ENCODE peak calls at places on chromosomes 5 and 9, in five cellular contexts. X is IMR-90, N is transverse colon, H is stomach, Z is sigmoid colon. D is an unnamed sample.

GRCh38 chr9:124208571-124208970 is 49.2 kb upstream of the NEK6 start:
- DNase-seq in N (no peak), H (no peak), X (no peak), Z (peak), D (no peak)

GRCh38 chr9:114275246-114275994 is 47.5 kb upstream of the ORM1 start:
- DNase-seq in X (peak), Z (peak), N (no peak), H (no peak), D (no peak)

GRCh38 chr5:113058706-113059226 is 82.2 kb downstream of the DCP2 start:
- DNase-seq in N (no peak), X (no peak), Z (no peak), H (no peak), D (no peak)

GRCh38 chr5:78718185-78718584 is 69.6 kb upstream of the LHFPL2 start:
- DNase-seq in X (no peak), H (no peak), Z (no peak), N (no peak), D (no peak)

GRCh38 chr5:150263801-150264621 is 25.6 kb downstream of the CAMK2A start:
- DNase-seq in X (peak), H (peak), N (no peak), Z (peak), D (peak)

GRCh38 chr9:99140685-99141314 is 35.9 kb downstream of the TGFBR1 start:
- DNase-seq in Z (peak), X (peak), N (peak), H (no peak), D (peak)

GRCh38 chr5:393846-394275 is 49.1 kb upstream of the EXOC3 start:
- DNase-seq in H (no peak), Z (no peak), N (no peak), X (peak), D (no peak)

GRCh38 chr5:51988561-51988960 is 605.3 kb downstream of the ISL1 start:
- DNase-seq in H (no peak), N (no peak), Z (no peak), X (no peak), D (no peak)

GRCh38 chr9:136947955-136948510 is 3.0 kb downstream of the C8G start:
- DNase-seq in H (peak), Z (peak), N (peak), X (peak), D (no peak)

GRCh38 chr5:172361566-172362238 is 78.1 kb upstream of the UBTD2 start:
- DNase-seq in Z (no peak), X (peak), N (no peak), H (no peak), D (peak)

GRCh38 chr5:139711067-139711851 is 63.1 kb downstream of the CXXC5 start:
- DNase-seq in X (peak), H (no peak), Z (no peak), N (peak), D (no peak)

GRCh38 chr9:19122490-19123042 is 4.7 kb downstream of the PLIN2 start:
- DNase-seq in X (no peak), N (no peak), Z (no peak), H (no peak), D (no peak)

GRCh38 chr5:171438753-171439152 is 19.3 kb downstream of the FGF18 start:
- DNase-seq in Z (no peak), X (no peak), N (no peak), H (no peak), D (no peak)

GRCh38 chr5:173313311-173313710 is 14.9 kb downstream of the STC2 start:
- DNase-seq in H (no peak), N (no peak), Z (no peak), X (peak), D (no peak)

GRCh38 chr9:75027187-75028107 is 646 bp downstream of the CARNMT1 start:
- DNase-seq in N (peak), X (peak), Z (peak), H (peak), D (peak)

GRCh38 chr5:177040814-177041410 is 18.4 kb downstream of the ZNF346 start:
- DNase-seq in N (no peak), H (no peak), Z (no peak), X (peak), D (peak)

GRCh38 chr5:43305948-43306563 is 7.2 kb downstream of the HMGCS1 start:
- DNase-seq in H (no peak), N (no peak), Z (no peak), X (peak), D (peak)

GRCh38 chr9:18410983-18411382 is 63.0 kb upstream of the ADAMTSL1 start:
- DNase-seq in N (no peak), H (no peak), X (no peak), Z (no peak), D (no peak)

GRCh38 chr9:89576404-89576824 is 28.4 kb upstream of the GADD45G start:
- DNase-seq in X (peak), H (no peak), N (no peak), Z (no peak), D (no peak)

GRCh38 chr5:174692982-174693422 is 31.4 kb upstream of the MSX2 start:
- DNase-seq in N (peak), H (no peak), Z (no peak), X (no peak), D (no peak)

GRCh38 chr9:92746567-92747458 is 17.8 kb downstream of the BICD2 start:
- DNase-seq in X (peak), N (no peak), H (no peak), Z (no peak), D (no peak)

GRCh38 chr5:176809544-176810083 is 745 bp upstream of the UNC5A start:
- DNase-seq in N (no peak), Z (no peak), H (no peak), X (no peak), D (no peak)

GRCh38 chr5:145350501-145350900 is 484.6 kb downstream of the PRELID2 start:
- DNase-seq in H (no peak), Z (no peak), N (no peak), X (peak), D (no peak)

GRCh38 chr5:166236327-166236726 is 2055.1 kb upstream of the WWC1 start:
- DNase-seq in H (no peak), N (no peak), X (no peak), Z (no peak), D (no peak)

GRCh38 chr5:132100672-132101261 is 27.2 kb downstream of the CSF2 start:
- DNase-seq in Z (no peak), N (peak), H (no peak), X (no peak), D (no peak)

GRCh38 chr9:113709721-113710120 is 166.4 kb upstream of the ZNF618 start:
- DNase-seq in X (no peak), H (no peak), Z (no peak), N (no peak), D (no peak)

GRCh38 chr9:23123048-23123632 is 676.5 kb downstream of the DMRTA1 start:
- DNase-seq in N (peak), Z (no peak), X (peak), H (no peak), D (no peak)

GRCh38 chr5:76547242-76547890 is 75.8 kb downstream of the F2RL2 start:
- DNase-seq in N (no peak), X (no peak), Z (no peak), H (no peak), D (no peak)

GRCh38 chr9:130106860-130107848 is 53.4 kb downstream of the GPR107 start:
- DNase-seq in Z (peak), X (peak), H (peak), N (peak), D (peak)

GRCh38 chr5:58072202-58072791 is 387.6 kb downstream of the PLK2 start:
- DNase-seq in H (no peak), Z (no peak), N (no peak), X (no peak), D (no peak)

GRCh38 chr5:157575096-157575872 is at the start of gene ADAM19:
- DNase-seq in Z (peak), H (no peak), X (peak), N (peak), D (peak)
- TF ChIP-seq POLR2A in Z (no peak), H (no peak), X (peak), N (peak), D (peak)

DNA sequence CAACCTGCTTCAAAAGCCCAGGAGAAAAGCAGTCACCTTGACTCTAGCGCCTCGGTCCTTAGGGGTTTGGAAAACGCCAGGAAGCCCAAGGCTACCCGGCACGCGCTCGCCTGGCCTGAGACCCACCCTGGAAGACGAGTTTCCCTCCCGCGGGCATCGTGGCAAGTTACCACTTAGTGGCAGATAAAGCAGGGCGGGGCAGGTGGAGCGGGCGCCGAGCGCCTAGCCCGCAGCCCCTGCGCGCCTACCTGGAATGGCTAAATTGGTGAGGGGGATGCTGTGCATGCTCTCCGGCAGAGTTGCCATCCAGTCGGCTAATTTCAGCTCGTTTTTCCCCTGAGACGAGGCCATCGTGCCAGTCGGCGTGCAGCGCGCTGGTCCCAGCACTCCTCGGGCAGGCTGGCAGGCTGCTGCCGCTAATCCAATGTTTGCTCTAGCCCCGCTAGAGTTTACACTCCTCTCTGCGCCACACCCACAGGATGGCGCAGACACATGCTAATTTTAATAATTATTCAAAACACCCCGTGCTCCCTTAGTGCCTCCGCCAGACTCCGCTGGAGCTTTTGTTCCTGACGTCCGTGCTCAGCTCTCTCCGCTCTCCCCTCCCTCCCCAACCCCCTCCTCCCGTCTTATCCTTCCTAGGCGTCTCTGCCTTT is at the start of gene PLCXD3:
- DNase-seq in X (no peak), N (no peak), Z (peak), H (peak), D (no peak)
- TF ChIP-seq POLR2A in X (no peak), N (no peak), Z (no peak), H (no peak), D (no peak)

GRCh38 chr9:122164286-122164685 is 4.6 kb downstream of the MORN5 start:
- DNase-seq in Z (peak), N (peak), X (no peak), H (no peak), D (no peak)

GRCh38 chr9:122159925-122160246 is 178 bp downstream of the MORN5 start:
- DNase-seq in Z (no peak), X (no peak), N (no peak), H (no peak), D (no peak)

GRCh38 chr9:122162415-122162814 is 2.7 kb downstream of the MORN5 start:
- DNase-seq in H (no peak), Z (no peak), N (no peak), X (no peak), D (no peak)

GRCh38 chr9:122158202-122158601 is 1.4 kb downstream of the NDUFA8 start:
- DNase-seq in N (peak), Z (no peak), X (peak), H (no peak), D (no peak)

DNA sequence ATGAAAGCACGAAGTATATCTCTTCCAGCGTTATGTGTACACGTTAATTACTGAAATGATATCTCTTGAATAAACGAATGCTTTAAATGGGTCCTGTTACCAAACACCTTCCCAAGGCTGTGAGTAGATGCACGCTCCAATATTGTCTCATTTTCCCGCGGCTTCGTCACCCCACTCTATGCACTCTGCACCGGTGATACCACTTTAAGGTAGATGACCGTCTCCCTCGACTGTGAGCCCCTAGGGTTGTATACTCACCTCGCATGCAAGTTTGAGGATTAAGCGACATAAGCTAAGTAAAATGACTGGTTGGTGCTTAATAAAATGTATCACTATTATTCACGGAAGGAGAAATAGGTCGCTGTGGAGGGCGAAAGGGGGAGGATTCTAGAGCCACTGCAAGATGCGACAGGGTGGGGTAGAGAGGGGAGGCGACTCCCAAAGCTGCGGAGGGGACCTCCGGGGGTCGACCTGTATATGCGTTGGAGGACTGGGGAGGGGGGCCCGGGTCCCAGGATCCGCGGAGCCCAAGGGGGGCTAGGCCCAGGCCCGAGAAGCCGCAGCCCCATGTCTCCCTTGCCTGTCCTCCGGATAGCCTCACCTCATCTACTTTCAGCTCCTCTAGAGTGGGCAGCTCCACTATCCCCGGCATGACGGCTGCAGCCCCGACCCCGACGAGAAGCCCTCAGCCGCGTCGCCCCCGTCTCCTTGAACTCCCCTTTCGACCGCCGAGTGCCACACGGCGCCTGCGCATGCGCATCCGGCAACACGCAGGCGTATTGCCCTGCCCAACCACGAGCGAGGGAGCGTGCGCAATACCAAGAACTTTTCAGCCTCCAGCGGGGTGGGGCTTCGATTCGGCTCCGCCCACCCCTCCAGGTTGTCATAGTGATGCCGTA is at the start of the genes MORN5 and NDUFA8:
- DNase-seq in X (peak), N (peak), Z (peak), H (peak), D (peak)
- TF ChIP-seq POLR2A in X (peak), N (peak), Z (peak), H (no peak), D (peak)

GRCh38 chr9:125649315-125649714 is 57.7 kb downstream of the MAPKAP1 start:
- DNase-seq in X (peak), H (no peak), N (no peak), Z (no peak), D (peak)
- TF ChIP-seq POLR2A in X (no peak), H (no peak), N (no peak), Z (no peak), D (no peak)

GRCh38 chr9:84001621-84002020 is 21.0 kb downstream of the RMI1 start:
- DNase-seq in X (no peak), N (no peak), H (no peak), Z (no peak), D (no peak)
- TF ChIP-seq POLR2A in X (no peak), N (no peak), H (no peak), Z (no peak), D (no peak)

DNA sequence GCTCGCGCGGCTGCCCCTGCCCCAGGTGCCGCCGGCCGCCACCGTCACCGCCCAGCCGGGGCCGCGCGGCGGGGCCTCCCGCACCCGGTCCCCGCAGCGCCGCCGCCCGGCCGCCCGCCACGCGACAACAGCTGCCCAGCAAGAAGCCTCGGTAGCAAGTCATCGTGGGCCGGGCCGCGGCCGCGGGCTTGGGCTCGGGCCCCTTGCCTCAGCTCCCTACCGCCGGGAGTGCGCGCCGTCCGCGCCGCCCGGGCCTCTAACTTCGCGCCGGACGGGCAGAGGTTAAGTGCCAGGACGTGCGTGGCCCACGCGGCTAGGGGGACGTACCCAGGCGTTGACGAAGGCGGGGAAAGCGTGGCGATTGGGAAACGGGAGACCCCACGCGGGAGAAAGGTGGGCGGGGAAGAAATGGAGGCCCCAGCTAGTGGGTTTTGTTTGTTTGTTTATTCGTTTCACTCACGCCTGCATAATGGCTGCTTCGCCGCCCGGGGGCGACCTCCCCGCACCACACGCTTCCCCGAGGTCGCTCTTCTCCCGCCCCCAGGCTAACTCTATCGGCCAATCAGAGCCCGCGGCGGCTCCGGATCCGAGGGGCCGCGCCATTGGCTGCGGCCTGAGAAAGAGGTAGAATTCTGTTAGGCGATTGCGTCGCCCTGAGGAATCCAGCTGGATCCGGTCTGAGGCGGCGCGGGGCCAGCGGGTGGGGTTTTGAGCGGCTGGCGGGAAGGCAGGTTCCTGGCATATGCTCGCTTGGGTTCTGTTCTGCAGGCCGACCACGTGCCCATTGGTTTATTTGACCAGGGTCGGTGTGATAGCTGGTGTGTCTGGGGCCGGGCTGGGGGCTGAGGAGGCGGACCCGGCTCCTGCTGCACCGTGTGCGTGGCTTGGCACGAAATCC is at the start of gene NADK2:
- DNase-seq in H (peak), X (peak), N (peak), Z (peak), D (peak)
- TF ChIP-seq POLR2A in H (peak), X (peak), N (peak), Z (peak), D (peak)

D was measured in H54.